ENCODE peak calls at places on chromosomes 11 and 22, in nine cellular contexts. One of them, this sample, is unnamed.

GRCh38 chr11:17807034-17807433 is 72.5 kb downstream of the KCNC1 start:
- DNase-seq in GM13976: no peak
- DNase-seq in H54: no peak
- DNase-seq in OCI-M1: no peak
- DNase-seq in stimulated activated CD8-positive, alpha-beta memory T cell treated with anti-CD3 and anti-CD28 coated beads, Interleukin-7, amount 100 ng/mL, for 1 hour: no peak
- DNase-seq in NB4: no peak
- DNase-seq in kidney: no peak
- DNase-seq in stimulated activated CD4-positive, alpha-beta T cell treated with anti-CD3 and anti-CD28 coated beads, Interleukin-15, amount 100 ng/mL, for 1 hour: no peak
- DNase-seq in testis: no peak
- DNase-seq in this sample: no peak

GRCh38 chr11:1207451-1208360 is 15.2 kb upstream of the MUC5B start:
- DNase-seq in stimulated activated CD4-positive, alpha-beta T cell treated with anti-CD3 and anti-CD28 coated beads, Interleukin-15, amount 100 ng/mL, for 1 hour: no peak
- DNase-seq in GM13976: peak; percentile 12
- DNase-seq in testis: no peak
- DNase-seq in NB4: peak; percentile 1
- DNase-seq in OCI-M1: no peak
- DNase-seq in H54: no peak
- DNase-seq in kidney: peak; percentile 63
- DNase-seq in stimulated activated CD8-positive, alpha-beta memory T cell treated with anti-CD3 and anti-CD28 coated beads, Interleukin-7, amount 100 ng/mL, for 1 hour: no peak
- DNase-seq in this sample: peak; percentile 5

GRCh38 chr11:93662177-93662575 is 694 bp downstream of the CEP295 start:
- DNase-seq in stimulated activated CD8-positive, alpha-beta memory T cell treated with anti-CD3 and anti-CD28 coated beads, Interleukin-7, amount 100 ng/mL, for 1 hour: no peak
- DNase-seq in testis: no peak
- DNase-seq in stimulated activated CD4-positive, alpha-beta T cell treated with anti-CD3 and anti-CD28 coated beads, Interleukin-15, amount 100 ng/mL, for 1 hour: no peak
- DNase-seq in NB4: peak; percentile 41
- DNase-seq in kidney: no peak
- DNase-seq in OCI-M1: peak; percentile 78
- DNase-seq in GM13976: no peak
- DNase-seq in H54: no peak
- DNase-seq in this sample: no peak

GRCh38 chr11:89416961-89417360 is 74.2 kb downstream of the NOX4 start:
- DNase-seq in testis: no peak
- DNase-seq in H54: no peak
- DNase-seq in OCI-M1: no peak
- DNase-seq in stimulated activated CD8-positive, alpha-beta memory T cell treated with anti-CD3 and anti-CD28 coated beads, Interleukin-7, amount 100 ng/mL, for 1 hour: no peak
- DNase-seq in NB4: no peak
- DNase-seq in kidney: no peak
- DNase-seq in stimulated activated CD4-positive, alpha-beta T cell treated with anti-CD3 and anti-CD28 coated beads, Interleukin-15, amount 100 ng/mL, for 1 hour: no peak
- DNase-seq in GM13976: no peak
- DNase-seq in this sample: no peak

GRCh38 chr11:63871962-63872832 is 33.3 kb downstream of the MARK2 start:
- DNase-seq in OCI-M1: peak; percentile 99
- DNase-seq in stimulated activated CD4-positive, alpha-beta T cell treated with anti-CD3 and anti-CD28 coated beads, Interleukin-15, amount 100 ng/mL, for 1 hour: no peak
- DNase-seq in NB4: peak; percentile 100
- DNase-seq in GM13976: peak; percentile 85
- DNase-seq in testis: peak; percentile 90
- DNase-seq in stimulated activated CD8-positive, alpha-beta memory T cell treated with anti-CD3 and anti-CD28 coated beads, Interleukin-7, amount 100 ng/mL, for 1 hour: peak; percentile 17
- DNase-seq in H54: peak; percentile 90
- DNase-seq in kidney: peak; percentile 92
- DNase-seq in this sample: peak; percentile 55

GRCh38 chr11:3178349-3178748 is 13.2 kb upstream of the OSBPL5 start:
- DNase-seq in stimulated activated CD4-positive, alpha-beta T cell treated with anti-CD3 and anti-CD28 coated beads, Interleukin-15, amount 100 ng/mL, for 1 hour: no peak
- DNase-seq in NB4: peak; percentile 47
- DNase-seq in GM13976: no peak
- DNase-seq in stimulated activated CD8-positive, alpha-beta memory T cell treated with anti-CD3 and anti-CD28 coated beads, Interleukin-7, amount 100 ng/mL, for 1 hour: no peak
- DNase-seq in kidney: no peak
- DNase-seq in OCI-M1: no peak
- DNase-seq in testis: no peak
- DNase-seq in H54: no peak
- DNase-seq in this sample: no peak

GRCh38 chr11:101127699-101128570 is 1.7 kb downstream of the PGR start:
- DNase-seq in H54: no peak
- DNase-seq in kidney: peak; percentile 87
- DNase-seq in stimulated activated CD4-positive, alpha-beta T cell treated with anti-CD3 and anti-CD28 coated beads, Interleukin-15, amount 100 ng/mL, for 1 hour: no peak
- DNase-seq in OCI-M1: no peak
- DNase-seq in stimulated activated CD8-positive, alpha-beta memory T cell treated with anti-CD3 and anti-CD28 coated beads, Interleukin-7, amount 100 ng/mL, for 1 hour: no peak
- DNase-seq in NB4: no peak
- DNase-seq in GM13976: peak; percentile 27
- DNase-seq in testis: peak; percentile 43
- DNase-seq in this sample: no peak

GRCh38 chr11:44823920-44824704 is 97.3 kb downstream of the TSPAN18 start:
- DNase-seq in stimulated activated CD4-positive, alpha-beta T cell treated with anti-CD3 and anti-CD28 coated beads, Interleukin-15, amount 100 ng/mL, for 1 hour: no peak
- DNase-seq in NB4: no peak
- DNase-seq in stimulated activated CD8-positive, alpha-beta memory T cell treated with anti-CD3 and anti-CD28 coated beads, Interleukin-7, amount 100 ng/mL, for 1 hour: no peak
- DNase-seq in testis: no peak
- DNase-seq in kidney: no peak
- DNase-seq in GM13976: no peak
- DNase-seq in OCI-M1: no peak
- DNase-seq in H54: no peak
- DNase-seq in this sample: no peak

GRCh38 chr11:5701184-5701583 is 11.6 kb downstream of the TRIM22 start:
- DNase-seq in NB4: peak; percentile 17
- DNase-seq in stimulated activated CD4-positive, alpha-beta T cell treated with anti-CD3 and anti-CD28 coated beads, Interleukin-15, amount 100 ng/mL, for 1 hour: no peak
- DNase-seq in H54: no peak
- DNase-seq in stimulated activated CD8-positive, alpha-beta memory T cell treated with anti-CD3 and anti-CD28 coated beads, Interleukin-7, amount 100 ng/mL, for 1 hour: no peak
- DNase-seq in GM13976: no peak
- DNase-seq in kidney: no peak
- DNase-seq in OCI-M1: no peak
- DNase-seq in testis: no peak
- DNase-seq in this sample: no peak

GRCh38 chr22:47165998-47166397 is 403.5 kb downstream of the TBC1D22A start:
- DNase-seq in OCI-M1: no peak
- DNase-seq in GM13976: no peak
- DNase-seq in stimulated activated CD4-positive, alpha-beta T cell treated with anti-CD3 and anti-CD28 coated beads, Interleukin-15, amount 100 ng/mL, for 1 hour: no peak
- DNase-seq in stimulated activated CD8-positive, alpha-beta memory T cell treated with anti-CD3 and anti-CD28 coated beads, Interleukin-7, amount 100 ng/mL, for 1 hour: no peak
- DNase-seq in NB4: no peak
- DNase-seq in testis: no peak
- DNase-seq in kidney: peak; percentile 25
- DNase-seq in H54: no peak
- DNase-seq in this sample: no peak

GRCh38 chr11:62665630-62666258 is 632 bp downstream of the CSKMT start:
- DNase-seq in NB4: peak; percentile 73
- DNase-seq in OCI-M1: peak; percentile 82
- DNase-seq in stimulated activated CD4-positive, alpha-beta T cell treated with anti-CD3 and anti-CD28 coated beads, Interleukin-15, amount 100 ng/mL, for 1 hour: no peak
- DNase-seq in testis: peak; percentile 48
- DNase-seq in stimulated activated CD8-positive, alpha-beta memory T cell treated with anti-CD3 and anti-CD28 coated beads, Interleukin-7, amount 100 ng/mL, for 1 hour: no peak
- DNase-seq in H54: no peak
- DNase-seq in kidney: peak; percentile 87
- DNase-seq in GM13976: peak; percentile 62
- DNase-seq in this sample: no peak

GRCh38 chr11:61460474-61460881 is 30.6 kb downstream of the SDHAF2 start:
- DNase-seq in stimulated activated CD4-positive, alpha-beta T cell treated with anti-CD3 and anti-CD28 coated beads, Interleukin-15, amount 100 ng/mL, for 1 hour: no peak
- DNase-seq in GM13976: no peak
- DNase-seq in testis: no peak
- DNase-seq in H54: no peak
- DNase-seq in OCI-M1: no peak
- DNase-seq in kidney: no peak
- DNase-seq in NB4: no peak
- DNase-seq in stimulated activated CD8-positive, alpha-beta memory T cell treated with anti-CD3 and anti-CD28 coated beads, Interleukin-7, amount 100 ng/mL, for 1 hour: no peak
- DNase-seq in this sample: no peak

GRCh38 chr22:40463727-40464126 is 93.3 kb downstream of the SGSM3 start:
- DNase-seq in NB4: peak; percentile 54
- DNase-seq in GM13976: peak; percentile 39
- DNase-seq in kidney: no peak
- DNase-seq in stimulated activated CD8-positive, alpha-beta memory T cell treated with anti-CD3 and anti-CD28 coated beads, Interleukin-7, amount 100 ng/mL, for 1 hour: no peak
- DNase-seq in H54: no peak
- DNase-seq in OCI-M1: peak; percentile 65
- DNase-seq in testis: no peak
- DNase-seq in stimulated activated CD4-positive, alpha-beta T cell treated with anti-CD3 and anti-CD28 coated beads, Interleukin-15, amount 100 ng/mL, for 1 hour: no peak
- DNase-seq in this sample: peak; percentile 20

GRCh38 chr11:59756845-59757244 is 1.7 kb downstream of the STX3 start:
- DNase-seq in OCI-M1: peak; percentile 42
- DNase-seq in kidney: no peak
- DNase-seq in stimulated activated CD8-positive, alpha-beta memory T cell treated with anti-CD3 and anti-CD28 coated beads, Interleukin-7, amount 100 ng/mL, for 1 hour: no peak
- DNase-seq in testis: peak; percentile 54
- DNase-seq in stimulated activated CD4-positive, alpha-beta T cell treated with anti-CD3 and anti-CD28 coated beads, Interleukin-15, amount 100 ng/mL, for 1 hour: no peak
- DNase-seq in H54: no peak
- DNase-seq in GM13976: peak; percentile 36
- DNase-seq in NB4: peak; percentile 56
- DNase-seq in this sample: no peak

GRCh38 chr11:118415739-118416068 is 14.3 kb downstream of the ATP5MG start:
- DNase-seq in GM13976: no peak
- DNase-seq in stimulated activated CD4-positive, alpha-beta T cell treated with anti-CD3 and anti-CD28 coated beads, Interleukin-15, amount 100 ng/mL, for 1 hour: no peak
- DNase-seq in testis: no peak
- DNase-seq in kidney: no peak
- DNase-seq in OCI-M1: peak; percentile 98
- DNase-seq in NB4: peak; percentile 75
- DNase-seq in H54: no peak
- DNase-seq in stimulated activated CD8-positive, alpha-beta memory T cell treated with anti-CD3 and anti-CD28 coated beads, Interleukin-7, amount 100 ng/mL, for 1 hour: no peak
- DNase-seq in this sample: no peak

GRCh38 chr11:91731051-91731450 is 493.6 kb upstream of the FAT3 start:
- DNase-seq in testis: no peak
- DNase-seq in H54: no peak
- DNase-seq in OCI-M1: no peak
- DNase-seq in GM13976: no peak
- DNase-seq in stimulated activated CD4-positive, alpha-beta T cell treated with anti-CD3 and anti-CD28 coated beads, Interleukin-15, amount 100 ng/mL, for 1 hour: no peak
- DNase-seq in NB4: no peak
- DNase-seq in kidney: no peak
- DNase-seq in stimulated activated CD8-positive, alpha-beta memory T cell treated with anti-CD3 and anti-CD28 coated beads, Interleukin-7, amount 100 ng/mL, for 1 hour: no peak
- DNase-seq in this sample: no peak

GRCh38 chr11:3161309-3161708 is 3.8 kb downstream of the OSBPL5 start:
- DNase-seq in H54: no peak
- DNase-seq in stimulated activated CD8-positive, alpha-beta memory T cell treated with anti-CD3 and anti-CD28 coated beads, Interleukin-7, amount 100 ng/mL, for 1 hour: no peak
- DNase-seq in stimulated activated CD4-positive, alpha-beta T cell treated with anti-CD3 and anti-CD28 coated beads, Interleukin-15, amount 100 ng/mL, for 1 hour: no peak
- DNase-seq in NB4: no peak
- DNase-seq in kidney: peak; percentile 81
- DNase-seq in GM13976: no peak
- DNase-seq in testis: no peak
- DNase-seq in OCI-M1: no peak
- DNase-seq in this sample: no peak

This sample was measured in GM12892.